ENCODE peak calls at places on chromosomes 1 and 21, in six cellular contexts. One of them, this sample, is unnamed.

GRCh38 chr1:21270086-21270689 is 20.1 kb downstream of the ECE1 start:
- DNase-seq in NCI-H1092: peak; percentile 41
- DNase-seq in CD8-positive, alpha-beta memory T cell: peak; percentile 84
- DNase-seq in heart right ventricle: peak; percentile 82
- DNase-seq in fibroblast of pulmonary artery: peak; percentile 69
- DNase-seq in ovary: no peak
- DNase-seq in this sample: peak; percentile 74

GRCh38 chr1:65027699-65028358 is 61.5 kb upstream of the JAK1 start:
- DNase-seq in NCI-H1092: no peak
- DNase-seq in CD8-positive, alpha-beta memory T cell: no peak
- DNase-seq in heart right ventricle: peak; percentile 75
- DNase-seq in fibroblast of pulmonary artery: peak; percentile 23
- DNase-seq in ovary: peak; percentile 32
- DNase-seq in this sample: no peak

GRCh38 chr1:20496241-20496661 is 10.2 kb upstream of the CAMK2N1 start:
- DNase-seq in NCI-H1092: no peak
- DNase-seq in CD8-positive, alpha-beta memory T cell: no peak
- DNase-seq in heart right ventricle: no peak
- DNase-seq in fibroblast of pulmonary artery: peak; percentile 33
- DNase-seq in ovary: no peak
- DNase-seq in this sample: no peak

GRCh38 chr1:39692152-39693064 is 1.2 kb upstream of the HPCAL4 start:
- DNase-seq in NCI-H1092: no peak
- DNase-seq in CD8-positive, alpha-beta memory T cell: peak; percentile 61
- DNase-seq in heart right ventricle: no peak
- DNase-seq in fibroblast of pulmonary artery: no peak
- DNase-seq in ovary: peak; percentile 71
- DNase-seq in this sample: no peak

GRCh38 chr1:208027861-208028260 is 116.9 kb upstream of the CD34 start:
- DNase-seq in NCI-H1092: no peak
- DNase-seq in CD8-positive, alpha-beta memory T cell: no peak
- DNase-seq in heart right ventricle: no peak
- DNase-seq in fibroblast of pulmonary artery: no peak
- DNase-seq in ovary: no peak
- DNase-seq in this sample: no peak

GRCh38 chr1:246343251-246343650 is 163.8 kb downstream of the SMYD3 start:
- DNase-seq in NCI-H1092: no peak
- DNase-seq in CD8-positive, alpha-beta memory T cell: no peak
- DNase-seq in heart right ventricle: no peak
- DNase-seq in fibroblast of pulmonary artery: no peak
- DNase-seq in ovary: no peak
- DNase-seq in this sample: no peak

GRCh38 chr1:244497805-244498204 is 36.7 kb downstream of the CATSPERE start:
- DNase-seq in NCI-H1092: no peak
- DNase-seq in CD8-positive, alpha-beta memory T cell: no peak
- DNase-seq in heart right ventricle: no peak
- DNase-seq in fibroblast of pulmonary artery: peak; percentile 4
- DNase-seq in ovary: no peak
- DNase-seq in this sample: no peak

GRCh38 chr1:204962742-204963632 is 80.0 kb upstream of the CNTN2 start:
- DNase-seq in NCI-H1092: no peak
- DNase-seq in CD8-positive, alpha-beta memory T cell: no peak
- DNase-seq in heart right ventricle: no peak
- DNase-seq in fibroblast of pulmonary artery: no peak
- DNase-seq in ovary: no peak
- DNase-seq in this sample: no peak

GRCh38 chr21:29256125-29256895 is 42.4 kb upstream of the BACH1 start:
- DNase-seq in NCI-H1092: peak; percentile 89
- DNase-seq in CD8-positive, alpha-beta memory T cell: no peak
- DNase-seq in heart right ventricle: no peak
- DNase-seq in fibroblast of pulmonary artery: no peak
- DNase-seq in ovary: no peak
- DNase-seq in this sample: no peak

GRCh38 chr1:219430419-219430818 is 182.5 kb downstream of the ZC3H11B start:
- DNase-seq in NCI-H1092: no peak
- DNase-seq in CD8-positive, alpha-beta memory T cell: no peak
- DNase-seq in heart right ventricle: no peak
- DNase-seq in fibroblast of pulmonary artery: no peak
- DNase-seq in ovary: no peak
- DNase-seq in this sample: no peak

GRCh38 chr21:40950970-40951369 is 104.0 kb upstream of the DSCAM start:
- DNase-seq in NCI-H1092: no peak
- DNase-seq in CD8-positive, alpha-beta memory T cell: no peak
- DNase-seq in heart right ventricle: no peak
- DNase-seq in fibroblast of pulmonary artery: no peak
- DNase-seq in ovary: no peak
- DNase-seq in this sample: no peak

GRCh38 chr1:187734427-187734826 is 905.7 kb downstream of the PLA2G4A start:
- DNase-seq in NCI-H1092: no peak
- DNase-seq in CD8-positive, alpha-beta memory T cell: no peak
- DNase-seq in heart right ventricle: no peak
- DNase-seq in fibroblast of pulmonary artery: no peak
- DNase-seq in ovary: no peak
- DNase-seq in this sample: no peak

GRCh38 chr1:17437260-17438175 is 2.0 kb downstream of the RCC2 start:
- DNase-seq in NCI-H1092: peak; percentile 34
- DNase-seq in CD8-positive, alpha-beta memory T cell: peak; percentile 71
- DNase-seq in heart right ventricle: peak; percentile 47
- DNase-seq in fibroblast of pulmonary artery: peak; percentile 44
- DNase-seq in ovary: peak; percentile 50
- DNase-seq in this sample: peak; percentile 48

GRCh38 chr1:116720406-116721071 is 33.7 kb upstream of the CD2 start:
- DNase-seq in NCI-H1092: no peak
- DNase-seq in CD8-positive, alpha-beta memory T cell: no peak
- DNase-seq in heart right ventricle: no peak
- DNase-seq in fibroblast of pulmonary artery: no peak
- DNase-seq in ovary: no peak
- DNase-seq in this sample: no peak

GRCh38 chr1:153790282-153790995 is 15.2 kb downstream of the SLC27A3 start:
- DNase-seq in NCI-H1092: no peak
- DNase-seq in CD8-positive, alpha-beta memory T cell: no peak
- DNase-seq in heart right ventricle: peak; percentile 77
- DNase-seq in fibroblast of pulmonary artery: peak; percentile 93
- DNase-seq in ovary: peak; percentile 92
- DNase-seq in this sample: no peak

GRCh38 chr21:41648591-41649031 is 118.2 kb downstream of the RIPK4 start:
- DNase-seq in NCI-H1092: no peak
- DNase-seq in CD8-positive, alpha-beta memory T cell: no peak
- DNase-seq in heart right ventricle: no peak
- DNase-seq in fibroblast of pulmonary artery: peak; percentile 88
- DNase-seq in ovary: no peak
- DNase-seq in this sample: no peak

GRCh38 chr1:37393585-37394120 is 80.7 kb upstream of the ZC3H12A start:
- DNase-seq in NCI-H1092: no peak
- DNase-seq in CD8-positive, alpha-beta memory T cell: no peak
- DNase-seq in heart right ventricle: no peak
- DNase-seq in fibroblast of pulmonary artery: no peak
- DNase-seq in ovary: no peak
- DNase-seq in this sample: no peak

GRCh38 chr1:66540434-66541032 is 6.6 kb downstream of the SGIP1 start:
- DNase-seq in NCI-H1092: no peak
- DNase-seq in CD8-positive, alpha-beta memory T cell: no peak
- DNase-seq in heart right ventricle: no peak
- DNase-seq in fibroblast of pulmonary artery: peak; percentile 75
- DNase-seq in ovary: no peak
- DNase-seq in this sample: no peak

GRCh38 chr1:148362141-148362929 is 120.8 kb downstream of the PPIAL4G start:
- DNase-seq in NCI-H1092: no peak
- DNase-seq in CD8-positive, alpha-beta memory T cell: no peak
- DNase-seq in heart right ventricle: no peak
- DNase-seq in fibroblast of pulmonary artery: no peak
- DNase-seq in ovary: no peak
- DNase-seq in this sample: no peak

GRCh38 chr1:41783189-41783639 is 135.5 kb downstream of the HIVEP3 start:
- DNase-seq in NCI-H1092: no peak
- DNase-seq in CD8-positive, alpha-beta memory T cell: no peak
- DNase-seq in heart right ventricle: no peak
- DNase-seq in fibroblast of pulmonary artery: peak; percentile 56
- DNase-seq in ovary: no peak
- DNase-seq in this sample: no peak

GRCh38 chr1:2514863-2515762 is 11.3 kb downstream of the PANK4 start:
- DNase-seq in NCI-H1092: no peak
- DNase-seq in CD8-positive, alpha-beta memory T cell: no peak
- DNase-seq in heart right ventricle: no peak
- DNase-seq in fibroblast of pulmonary artery: no peak
- DNase-seq in ovary: no peak
- DNase-seq in this sample: no peak

GRCh38 chr1:216173315-216173714 is 249.9 kb downstream of the USH2A start:
- DNase-seq in NCI-H1092: no peak
- DNase-seq in CD8-positive, alpha-beta memory T cell: no peak
- DNase-seq in heart right ventricle: no peak
- DNase-seq in fibroblast of pulmonary artery: no peak
- DNase-seq in ovary: no peak
- DNase-seq in this sample: no peak

GRCh38 chr1:7454052-7454815 is 316.9 kb upstream of the VAMP3 start:
- DNase-seq in NCI-H1092: no peak
- DNase-seq in CD8-positive, alpha-beta memory T cell: no peak
- DNase-seq in heart right ventricle: peak; percentile 38
- DNase-seq in fibroblast of pulmonary artery: peak; percentile 16
- DNase-seq in ovary: no peak
- DNase-seq in this sample: no peak

GRCh38 chr21:31099122-31099521 is 60.8 kb upstream of the KRTAP19-8 start:
- DNase-seq in NCI-H1092: no peak
- DNase-seq in CD8-positive, alpha-beta memory T cell: no peak
- DNase-seq in heart right ventricle: no peak
- DNase-seq in fibroblast of pulmonary artery: no peak
- DNase-seq in ovary: no peak
- DNase-seq in this sample: no peak

GRCh38 chr1:212413902-212414327 is 771 bp downstream of the PACC1 start:
- DNase-seq in NCI-H1092: no peak
- DNase-seq in CD8-positive, alpha-beta memory T cell: no peak
- DNase-seq in heart right ventricle: no peak
- DNase-seq in fibroblast of pulmonary artery: peak; percentile 18
- DNase-seq in ovary: no peak
- DNase-seq in this sample: no peak